ENCODE peak calls at places on chromosome 2, in four cellular contexts. One of them, this sample, is unnamed.

GRCh38 chr2:134737671-134738070 is 18.9 kb upstream of the TMEM163 start:
- DNase-seq in AG08395: no peak
- DNase-seq in progenitor cell of endocrine pancreas: no peak
- DNase-seq in islet precursor cell: no peak
- DNase-seq in this sample: no peak

GRCh38 chr2:48200591-48201293 is 294.4 kb upstream of the FBXO11 start:
- DNase-seq in AG08395: no peak
- DNase-seq in progenitor cell of endocrine pancreas: no peak
- DNase-seq in islet precursor cell: no peak
- DNase-seq in this sample: no peak

GRCh38 chr2:20169796-20170467 is 55.0 kb downstream of the SDC1 start:
- DNase-seq in AG08395: no peak
- DNase-seq in progenitor cell of endocrine pancreas: no peak
- DNase-seq in islet precursor cell: peak
- DNase-seq in this sample: peak

GRCh38 chr2:111663471-111663951 is 220.5 kb downstream of the ANAPC1 start:
- DNase-seq in AG08395: peak
- DNase-seq in progenitor cell of endocrine pancreas: no peak
- DNase-seq in islet precursor cell: peak
- DNase-seq in this sample: no peak

GRCh38 chr2:233593201-233593600 is 24.2 kb upstream of the UGT1A8 start:
- DNase-seq in AG08395: no peak
- DNase-seq in progenitor cell of endocrine pancreas: no peak
- DNase-seq in islet precursor cell: no peak
- DNase-seq in this sample: no peak

GRCh38 chr2:99184811-99185210 is 3.8 kb downstream of the MRPL30 start:
- DNase-seq in AG08395: no peak
- DNase-seq in progenitor cell of endocrine pancreas: no peak
- DNase-seq in islet precursor cell: no peak
- DNase-seq in this sample: no peak

GRCh38 chr2:167489307-167489706 is 601.0 kb downstream of the XIRP2 start:
- DNase-seq in AG08395: no peak
- DNase-seq in progenitor cell of endocrine pancreas: no peak
- DNase-seq in islet precursor cell: no peak
- DNase-seq in this sample: no peak

GRCh38 chr2:184602734-184603133 is 4.4 kb downstream of the ZNF804A start:
- DNase-seq in AG08395: no peak
- DNase-seq in progenitor cell of endocrine pancreas: no peak
- DNase-seq in islet precursor cell: no peak
- DNase-seq in this sample: no peak

GRCh38 chr2:180604077-180604476 is 376.3 kb upstream of the UBE2E3 start:
- DNase-seq in AG08395: peak
- DNase-seq in progenitor cell of endocrine pancreas: no peak
- DNase-seq in islet precursor cell: peak
- DNase-seq in this sample: no peak

GRCh38 chr2:120606931-120607330 is 128.7 kb upstream of the GLI2 start:
- DNase-seq in AG08395: peak
- DNase-seq in progenitor cell of endocrine pancreas: no peak
- DNase-seq in islet precursor cell: no peak
- DNase-seq in this sample: peak

GRCh38 chr2:231410293-231411004 is 14.9 kb downstream of the B3GNT7 start:
- DNase-seq in AG08395: no peak
- DNase-seq in progenitor cell of endocrine pancreas: no peak
- DNase-seq in islet precursor cell: no peak
- DNase-seq in this sample: no peak

GRCh38 chr2:233532971-233533370 is 33.6 kb downstream of the USP40 start:
- DNase-seq in AG08395: no peak
- DNase-seq in progenitor cell of endocrine pancreas: no peak
- DNase-seq in islet precursor cell: no peak
- DNase-seq in this sample: no peak

GRCh38 chr2:216721141-216721540 is 25.8 kb upstream of the IGFBP5 start:
- DNase-seq in AG08395: no peak
- DNase-seq in progenitor cell of endocrine pancreas: no peak
- DNase-seq in islet precursor cell: no peak
- DNase-seq in this sample: no peak

GRCh38 chr2:158473719-158474392 is 17.1 kb downstream of the PKP4 start:
- DNase-seq in AG08395: no peak
- DNase-seq in progenitor cell of endocrine pancreas: no peak
- DNase-seq in islet precursor cell: no peak
- DNase-seq in this sample: no peak

GRCh38 chr2:209456489-209456888 is 32.6 kb downstream of the MAP2 start:
- DNase-seq in AG08395: no peak
- DNase-seq in progenitor cell of endocrine pancreas: no peak
- DNase-seq in islet precursor cell: no peak
- DNase-seq in this sample: no peak

GRCh38 chr2:100903534-100904258 is 83.8 kb downstream of the NPAS2 start:
- DNase-seq in AG08395: no peak
- DNase-seq in progenitor cell of endocrine pancreas: no peak
- DNase-seq in islet precursor cell: peak
- DNase-seq in this sample: no peak

GRCh38 chr2:206639636-206640035 is 2.7 kb upstream of the FAM237A start:
- DNase-seq in AG08395: no peak
- DNase-seq in progenitor cell of endocrine pancreas: no peak
- DNase-seq in islet precursor cell: no peak
- DNase-seq in this sample: no peak

GRCh38 chr2:74531666-74532065 is 1.9 kb downstream of the HTRA2 start:
- DNase-seq in AG08395: no peak
- DNase-seq in progenitor cell of endocrine pancreas: no peak
- DNase-seq in islet precursor cell: no peak
- DNase-seq in this sample: no peak

GRCh38 chr2:34254272-34254882 is 655.3 kb upstream of the FAM98A start:
- DNase-seq in AG08395: no peak
- DNase-seq in progenitor cell of endocrine pancreas: no peak
- DNase-seq in islet precursor cell: no peak
- DNase-seq in this sample: no peak

GRCh38 chr2:132670961-132671781 is 1.2 kb upstream of the LYPD1 start:
- DNase-seq in AG08395: peak
- DNase-seq in progenitor cell of endocrine pancreas: peak
- DNase-seq in islet precursor cell: peak
- DNase-seq in this sample: no peak

GRCh38 chr2:9708683-9709538 is 78.1 kb upstream of the YWHAQ start:
- DNase-seq in AG08395: no peak
- DNase-seq in progenitor cell of endocrine pancreas: no peak
- DNase-seq in islet precursor cell: no peak
- DNase-seq in this sample: no peak

GRCh38 chr2:225282858-225283693 is 116.4 kb upstream of the NYAP2 start:
- DNase-seq in AG08395: peak
- DNase-seq in progenitor cell of endocrine pancreas: no peak
- DNase-seq in islet precursor cell: no peak
- DNase-seq in this sample: no peak

GRCh38 chr2:121287146-121287798 is 2.3 kb upstream of the TFCP2L1 start:
- DNase-seq in AG08395: no peak
- DNase-seq in progenitor cell of endocrine pancreas: no peak
- DNase-seq in islet precursor cell: no peak
- DNase-seq in this sample: no peak

GRCh38 chr2:122622896-122623295 is 867.4 kb downstream of the TSN start:
- DNase-seq in AG08395: no peak
- DNase-seq in progenitor cell of endocrine pancreas: no peak
- DNase-seq in islet precursor cell: no peak
- DNase-seq in this sample: no peak

GRCh38 chr2:119286661-119287060 is 63.0 kb downstream of the STEAP3 start:
- DNase-seq in AG08395: no peak
- DNase-seq in progenitor cell of endocrine pancreas: no peak
- DNase-seq in islet precursor cell: no peak
- DNase-seq in this sample: no peak